ENCODE peak calls at places on chromosomes 2 and 18, in six cellular contexts. H is uterus, J is cardiac muscle cell, K is HCT116, Z is pancreas, A is left ventricle myocardium inferior. I is an unnamed sample. For H3K4me1 and H3K27me3, the result is how much of the 10 kb centered on the place peaks cover.

GRCh38 chr2:170643346-170643745 is 71.8 kb upstream of the SP5 start:
- DNase-seq in H (no peak), J (no peak), Z (no peak), A (no peak), K (no peak), I (no peak)

GRCh38 chr2:16080071-16080470 is 139.7 kb downstream of the MYCN start:
- DNase-seq in J (no peak), K (no peak), H (no peak), A (no peak), Z (no peak), I (no peak)

GRCh38 chr2:191539068-191539467 is 138.9 kb upstream of the NABP1 start:
- DNase-seq in K (peak), Z (no peak), J (peak), H (no peak), A (no peak), I (no peak)

GRCh38 chr2:226087505-226088365 is 688.2 kb downstream of the NYAP2 start:
- DNase-seq in K (no peak), J (no peak), A (no peak), Z (no peak), H (no peak), I (no peak)

GRCh38 chr2:181395871-181396574 is 61.2 kb upstream of the ITGA4 start:
- DNase-seq in H (no peak), Z (no peak), J (no peak), K (no peak), A (no peak), I (no peak)

GRCh38 chr18:24446953-24447537 is 13.4 kb upstream of the HRH4 start:
- DNase-seq in J (no peak), A (no peak), H (no peak), K (no peak), Z (no peak), I (no peak)

GRCh38 chr2:209495855-209496585 is 72.2 kb downstream of the MAP2 start:
- DNase-seq in K (peak), Z (peak), H (no peak), A (no peak), J (peak), I (peak)

GRCh38 chr2:232937278-232937906 is 67.3 kb downstream of the SNORC start:
- DNase-seq in K (no peak), H (no peak), J (peak), A (no peak), Z (no peak), I (no peak)

GRCh38 chr2:121771976-121772742 is 16.7 kb downstream of the TSN start:
- DNase-seq in A (no peak), H (no peak), K (no peak), J (peak), Z (no peak), I (no peak)

GRCh38 chr2:45330113-45330512 is 281.0 kb downstream of the SRBD1 start:
- DNase-seq in J (no peak), K (no peak), A (no peak), Z (no peak), H (no peak), I (no peak)

GRCh38 chr18:63160172-63160995 is 159.2 kb downstream of the BCL2 start:
- DNase-seq in K (no peak), A (no peak), Z (no peak), H (no peak), J (peak), I (no peak)

GRCh38 chr2:202113571-202114142 is 40.6 kb downstream of the KIAA2012 start:
- DNase-seq in H (no peak), A (no peak), J (no peak), Z (no peak), K (no peak), I (no peak)

GRCh38 chr2:152304845-152305244 is 30.1 kb upstream of the FMNL2 start:
- DNase-seq in J (peak), Z (no peak), H (no peak), A (no peak), K (no peak), I (no peak)

DNA sequence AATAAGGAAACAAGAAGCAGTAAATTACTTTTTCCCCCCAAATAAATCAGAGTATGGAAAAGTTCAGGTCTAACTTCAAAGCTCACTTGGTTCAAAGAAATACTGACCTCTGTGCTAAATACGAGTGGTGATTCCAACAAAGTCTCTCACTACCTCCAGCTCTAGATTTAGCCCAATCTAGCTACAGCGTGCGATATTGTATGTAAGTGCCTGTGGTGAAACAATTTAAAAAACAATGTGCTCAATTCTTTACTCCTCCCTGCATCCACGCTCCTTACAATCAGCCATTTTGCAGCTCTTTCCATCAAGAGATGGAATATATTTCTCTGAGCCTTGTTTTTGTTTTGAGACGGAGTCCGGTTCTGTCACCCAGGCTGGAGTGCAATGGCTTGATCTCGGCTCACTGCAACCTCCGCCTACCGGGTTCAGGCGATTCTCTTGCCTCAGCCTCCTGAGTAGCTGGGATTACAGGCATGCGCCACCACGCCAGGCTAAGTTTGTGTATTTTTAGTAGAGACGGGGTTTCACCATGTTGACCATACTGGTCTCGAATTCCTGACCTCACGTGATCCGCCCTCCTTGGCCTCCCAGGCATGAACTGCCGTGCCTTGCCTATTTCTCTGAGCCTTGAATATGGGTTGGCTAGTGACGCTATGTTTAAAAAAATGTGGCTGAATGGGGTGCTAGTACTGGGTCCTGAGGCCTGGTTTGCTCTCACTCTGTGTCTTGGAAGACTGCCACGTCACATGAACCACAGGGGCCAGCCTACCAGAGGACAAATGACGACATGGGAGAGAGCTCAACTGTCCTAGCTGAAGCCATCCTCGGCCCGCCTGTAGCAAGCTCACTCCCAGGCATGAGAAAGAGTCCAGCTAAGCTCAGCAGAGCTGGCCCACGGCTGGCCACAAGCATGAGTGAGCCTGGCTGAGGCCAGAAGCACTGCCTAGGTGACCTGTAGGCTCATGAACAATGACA is 14.8 kb downstream of the WDFY1 start:
- DNase-seq in Z (peak), K (no peak), J (no peak), A (peak), H (no peak), I (peak)
- H3K4me1 ChIP-seq in Z (under half), K (under half), J (under half), A (half or more), H (under half), I (half or more)

GRCh38 chr2:134713606-134714005 is 5.2 kb downstream of the TMEM163 start:
- DNase-seq in J (no peak), K (no peak), A (no peak), Z (no peak), H (no peak), I (no peak)
- H3K27me3 ChIP-seq in J (under half), K (under half), A (half or more), Z (under half), H (under half), I (under half)

GRCh38 chr18:48540329-48541025 is 1.6 kb downstream of the CTIF start:
- DNase-seq in J (peak), H (peak), A (peak), Z (peak), K (no peak), I (peak)
- TF ChIP-seq CTCF in J (peak), H (no peak), A (peak), Z (no peak), K (no peak), I (no peak)

GRCh38 chr2:43327119-43327518 is 100.7 kb upstream of the ZFP36L2 start:
- DNase-seq in A (no peak), J (peak), Z (no peak), K (no peak), H (no peak), I (no peak)

GRCh38 chr2:43324589-43325447 is 98.4 kb upstream of the ZFP36L2 start:
- DNase-seq in A (no peak), Z (no peak), K (no peak), J (no peak), H (peak), I (no peak)

GRCh38 chr2:43323810-43324588 is 97.6 kb upstream of the ZFP36L2 start:
- DNase-seq in A (peak), K (no peak), Z (peak), H (peak), J (no peak), I (no peak)

GRCh38 chr2:43326116-43326825 is 99.9 kb upstream of the ZFP36L2 start:
- DNase-seq in K (no peak), Z (no peak), A (no peak), H (no peak), J (no peak), I (no peak)

DNA sequence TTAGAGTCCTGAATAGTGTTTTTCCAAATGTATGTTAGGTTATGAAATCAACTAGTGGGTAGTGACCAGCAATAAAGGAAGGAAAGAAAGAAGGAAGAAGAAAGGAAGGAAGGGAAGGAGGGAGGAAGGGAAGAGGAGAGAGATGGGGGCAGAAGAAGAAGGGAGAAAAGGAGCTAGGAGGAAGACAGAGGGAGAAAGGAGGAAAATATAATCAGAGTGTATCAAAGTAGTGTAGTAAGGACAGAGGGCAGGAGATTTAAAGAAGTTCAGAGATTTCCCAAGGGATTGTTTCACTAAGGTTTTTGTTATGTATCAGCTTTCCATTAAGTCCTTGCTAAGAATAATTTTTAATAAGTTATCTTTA is 99.0 kb upstream of the ZFP36L2 start:
- DNase-seq in J (no peak), Z (no peak), A (no peak), H (no peak), K (no peak), I (no peak)
- H3K4me1 ChIP-seq in J (under half), Z (under half), A (half or more), H (under half), K (under half), I (under half)

GRCh38 chr18:45340884-45341283 is 274.4 kb upstream of the SLC14A2 start:
- DNase-seq in A (no peak), J (no peak), K (no peak), Z (no peak), H (no peak), I (no peak)
- H3K27me3 ChIP-seq in A (under half), J (under half), K (under half), Z (under half), H (under half), I (under half)

DNA sequence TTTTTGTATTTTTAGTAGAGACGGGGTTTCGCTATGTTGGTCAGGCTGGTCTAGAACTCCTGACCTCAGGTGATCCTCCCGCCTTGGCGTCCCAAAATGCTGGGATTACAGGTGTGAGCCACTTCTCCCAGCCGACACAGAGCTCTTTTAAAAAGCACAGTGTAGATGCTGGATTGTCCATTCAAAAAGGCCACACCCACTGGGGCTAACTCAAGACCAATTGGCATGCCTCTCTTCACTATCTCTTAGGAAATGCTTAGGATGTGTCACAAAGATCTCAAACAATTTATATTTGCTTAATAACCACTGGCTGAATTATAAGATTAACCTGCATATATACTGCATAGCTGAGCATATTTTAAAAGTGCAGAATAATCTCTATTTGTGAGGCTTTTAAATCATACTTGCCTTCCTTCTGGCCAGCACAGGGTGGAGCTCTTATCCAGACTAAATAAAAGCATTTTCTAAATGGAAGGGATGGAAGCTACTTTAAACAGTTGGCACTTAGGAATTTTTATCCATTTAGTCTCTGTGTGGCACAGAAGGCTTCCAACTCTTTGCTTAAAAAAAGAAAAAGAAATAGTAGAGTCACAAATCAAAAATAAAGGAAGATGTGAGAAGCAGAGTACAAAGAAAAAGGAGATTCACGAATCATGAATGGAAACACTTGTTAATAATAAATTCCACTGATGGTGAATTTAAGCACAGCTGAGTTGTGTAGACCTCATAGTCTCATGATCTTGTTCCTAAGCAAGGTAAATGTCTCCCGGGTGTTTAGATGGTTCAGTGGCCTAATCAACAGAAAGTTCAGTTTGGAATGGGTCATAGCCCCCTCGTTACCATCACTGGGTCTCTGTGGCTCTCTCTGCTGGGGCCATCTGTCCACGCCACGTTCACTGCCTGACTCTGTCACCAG is 22.4 kb downstream of the CRYGD start:
- DNase-seq in Z (no peak), J (peak), K (peak), A (no peak), H (no peak), I (no peak)
- TF ChIP-seq CTCF in Z (no peak), J (peak), K (peak), A (peak), H (no peak), I (peak)